ENCODE peak calls at places on chromosomes 2 and 18, in six cellular contexts. One of them, this sample, is unnamed.

GRCh38 chr2:36358317-36358659 is 2.7 kb downstream of the CRIM1 start:
- DNase-seq in T-helper 9 cell: no peak
- DNase-seq in kidney: no peak
- DNase-seq in psoas muscle: no peak
- DNase-seq in Peyer's patch: no peak
- DNase-seq in stimulated activated CD4-positive, alpha-beta T cell treated with anti-CD3 and anti-CD28 coated beads, Interleukin-15, amount 100 ng/mL, for 1 hour: no peak
- DNase-seq in this sample: no peak

GRCh38 chr2:205025580-205026240 is 480.4 kb downstream of the PARD3B start:
- DNase-seq in T-helper 9 cell: no peak
- DNase-seq in kidney: no peak
- DNase-seq in psoas muscle: no peak
- DNase-seq in Peyer's patch: no peak
- DNase-seq in stimulated activated CD4-positive, alpha-beta T cell treated with anti-CD3 and anti-CD28 coated beads, Interleukin-15, amount 100 ng/mL, for 1 hour: no peak
- DNase-seq in this sample: no peak

GRCh38 chr2:46471-47345 is at the start of gene FAM110C:
- DNase-seq in T-helper 9 cell: peak; percentile 26
- DNase-seq in kidney: peak; percentile 95
- DNase-seq in psoas muscle: no peak
- DNase-seq in Peyer's patch: no peak
- DNase-seq in stimulated activated CD4-positive, alpha-beta T cell treated with anti-CD3 and anti-CD28 coated beads, Interleukin-15, amount 100 ng/mL, for 1 hour: no peak
- DNase-seq in this sample: no peak

GRCh38 chr2:88582030-88582429 is 45.2 kb downstream of the EIF2AK3 start:
- DNase-seq in T-helper 9 cell: no peak
- DNase-seq in kidney: no peak
- DNase-seq in psoas muscle: no peak
- DNase-seq in Peyer's patch: no peak
- DNase-seq in stimulated activated CD4-positive, alpha-beta T cell treated with anti-CD3 and anti-CD28 coated beads, Interleukin-15, amount 100 ng/mL, for 1 hour: no peak
- DNase-seq in this sample: no peak

GRCh38 chr18:11002277-11002676 is 147.1 kb downstream of the PIEZO2 start:
- DNase-seq in T-helper 9 cell: no peak
- DNase-seq in kidney: no peak
- DNase-seq in psoas muscle: no peak
- DNase-seq in Peyer's patch: no peak
- DNase-seq in stimulated activated CD4-positive, alpha-beta T cell treated with anti-CD3 and anti-CD28 coated beads, Interleukin-15, amount 100 ng/mL, for 1 hour: no peak
- DNase-seq in this sample: no peak

GRCh38 chr2:128836559-128837100 is 518.0 kb upstream of the HS6ST1 start:
- DNase-seq in T-helper 9 cell: no peak
- DNase-seq in kidney: no peak
- DNase-seq in psoas muscle: no peak
- DNase-seq in Peyer's patch: no peak
- DNase-seq in stimulated activated CD4-positive, alpha-beta T cell treated with anti-CD3 and anti-CD28 coated beads, Interleukin-15, amount 100 ng/mL, for 1 hour: no peak
- DNase-seq in this sample: no peak

GRCh38 chr2:196967126-196967525 is 40.6 kb upstream of the PGAP1 start:
- DNase-seq in T-helper 9 cell: no peak
- DNase-seq in kidney: no peak
- DNase-seq in psoas muscle: no peak
- DNase-seq in Peyer's patch: no peak
- DNase-seq in stimulated activated CD4-positive, alpha-beta T cell treated with anti-CD3 and anti-CD28 coated beads, Interleukin-15, amount 100 ng/mL, for 1 hour: no peak
- DNase-seq in this sample: peak; percentile 9

GRCh38 chr2:101830555-101830954 is 133.0 kb downstream of the MAP4K4 start:
- DNase-seq in T-helper 9 cell: no peak
- DNase-seq in kidney: no peak
- DNase-seq in psoas muscle: no peak
- DNase-seq in Peyer's patch: no peak
- DNase-seq in stimulated activated CD4-positive, alpha-beta T cell treated with anti-CD3 and anti-CD28 coated beads, Interleukin-15, amount 100 ng/mL, for 1 hour: no peak
- DNase-seq in this sample: no peak

GRCh38 chr2:2649109-2650072 is 318.3 kb upstream of the MYT1L start:
- DNase-seq in T-helper 9 cell: no peak
- DNase-seq in kidney: peak; percentile 53
- DNase-seq in psoas muscle: no peak
- DNase-seq in Peyer's patch: no peak
- DNase-seq in stimulated activated CD4-positive, alpha-beta T cell treated with anti-CD3 and anti-CD28 coated beads, Interleukin-15, amount 100 ng/mL, for 1 hour: no peak
- DNase-seq in this sample: no peak

This sample was measured in SK-N-DZ.